ENCODE peak calls at places on chromosomes 11 and 22, in eight cellular contexts. I is stimulated activated CD4-positive, alpha-beta T cell treated with anti-CD3 and anti-CD28 coated beads, Interleukin-2, amount 100 ng/mL, for 48 hours; C is right lobe of liver; Z is effector memory CD4-positive, alpha-beta T cell; E is germinal center; Y is NCI-H1048; R is NCI-H1092 treated with DMSO at 0.1 percent for 48 hours; G is mammary epithelial cell. H is an unnamed sample.

GRCh38 chr22:37636186-37636948 is 3.1 kb upstream of the SH3BP1 start:
- DNase-seq in I (no peak), C (no peak), Z (no peak), E (no peak), Y (no peak), R (no peak), G (no peak), H (no peak)

GRCh38 chr11:118609380-118610219 is 2.2 kb downstream of the PHLDB1 start:
- DNase-seq in I (peak), C (no peak), Z (no peak), E (no peak), Y (no peak), R (no peak), G (no peak), H (peak)

GRCh38 chr11:42498971-42499370 is 812.8 kb upstream of the API5 start:
- DNase-seq in I (no peak), C (no peak), Z (no peak), E (no peak), Y (no peak), R (no peak), G (no peak), H (no peak)

GRCh38 chr11:11407065-11407737 is 54.2 kb upstream of the CSNK2A3 start:
- DNase-seq in I (no peak), C (peak), Z (no peak), E (no peak), Y (no peak), R (peak), G (no peak), H (no peak)

GRCh38 chr22:29032014-29032475 is 29.6 kb downstream of the C22orf31 start:
- DNase-seq in I (no peak), C (peak), Z (no peak), E (no peak), Y (no peak), R (no peak), G (no peak), H (no peak)

GRCh38 chr11:31958086-31958735 is 132.7 kb upstream of the RCN1 start:
- DNase-seq in I (peak), C (peak), Z (no peak), E (peak), Y (no peak), R (no peak), G (peak), H (peak)

GRCh38 chr11:2589538-2589934 is 110.3 kb downstream of the KCNQ1OT1 start:
- DNase-seq in I (no peak), C (no peak), Z (no peak), E (no peak), Y (no peak), R (no peak), G (no peak), H (no peak)

GRCh38 chr11:28343304-28344233 is 235.4 kb downstream of the METTL15 start:
- DNase-seq in I (no peak), C (no peak), Z (no peak), E (no peak), Y (no peak), R (no peak), G (peak), H (no peak)

GRCh38 chr11:122784325-122785155 is 53.8 kb upstream of the CRTAM start:
- DNase-seq in I (no peak), C (no peak), Z (no peak), E (no peak), Y (no peak), R (no peak), G (peak), H (no peak)

GRCh38 chr11:86955674-86956522 is 703 bp upstream of the FZD4 start:
- DNase-seq in I (no peak), C (peak), Z (no peak), E (peak), Y (peak), R (peak), G (peak), H (peak)

GRCh38 chr11:70531281-70532065 is 133.1 kb downstream of the CTTN start:
- DNase-seq in I (no peak), C (no peak), Z (no peak), E (no peak), Y (no peak), R (no peak), G (no peak), H (peak)

GRCh38 chr22:25996669-25997068 is 172.6 kb upstream of the SEZ6L start:
- DNase-seq in I (no peak), C (no peak), Z (no peak), E (peak), Y (no peak), R (no peak), G (no peak), H (no peak)

GRCh38 chr22:21449531-21450319 is 17.5 kb upstream of the TMEM191C start:
- DNase-seq in I (no peak), C (peak), Z (no peak), E (no peak), Y (no peak), R (no peak), G (no peak), H (peak)

GRCh38 chr22:24772493-24773220 is 1.9 kb downstream of the PIWIL3 start:
- DNase-seq in I (no peak), C (no peak), Z (no peak), E (no peak), Y (no peak), R (peak), G (peak), H (no peak)

GRCh38 chr11:130876100-130876499 is 40.2 kb downstream of the SNX19 start:
- DNase-seq in I (no peak), C (no peak), Z (no peak), E (no peak), Y (no peak), R (no peak), G (no peak), H (no peak)

GRCh38 chr22:46791201-46791731 is 28.8 kb downstream of the TBC1D22A start:
- DNase-seq in I (peak), C (no peak), Z (peak), E (peak), Y (no peak), R (no peak), G (no peak), H (peak)

GRCh38 chr22:46517255-46517761 is 20.1 kb downstream of the CELSR1 start:
- DNase-seq in I (no peak), C (no peak), Z (no peak), E (no peak), Y (no peak), R (no peak), G (no peak), H (no peak)

GRCh38 chr11:2301631-2302272 is at the start of the genes C11orf21 and TSPAN32:
- DNase-seq in I (peak), C (peak), Z (peak), E (peak), Y (no peak), R (no peak), G (no peak), H (no peak)